ENCODE peak calls at places on chromosomes 11 and 22, in ten cellular contexts. Y, O, W, H, V, D, M, I, J and C are unnamed samples. For H3K4me1, the result is how much of the 10 kb centered on the place peaks cover.

GRCh38 chr11:61952882-61953281 is 2.7 kb downstream of the BEST1 start:
- DNase-seq in W (no peak), V (no peak), D (no peak), O (no peak), I (no peak), Y (no peak), H (no peak), J (no peak), M (no peak), C (no peak)

GRCh38 chr22:46830001-46830715 is 67.7 kb downstream of the TBC1D22A start:
- DNase-seq in I (no peak), O (no peak), M (no peak), Y (peak), H (peak), J (no peak), D (no peak), V (peak), W (peak), C (no peak)

GRCh38 chr11:2741377-2742131 is 41.8 kb upstream of the KCNQ1OT1 start:
- DNase-seq in J (no peak), I (no peak), O (no peak), H (peak), Y (peak), M (no peak), V (no peak), W (peak), D (no peak), C (no peak)

GRCh38 chr11:130892847-130893246 is 23.4 kb downstream of the SNX19 start:
- DNase-seq in D (no peak), W (no peak), V (no peak), Y (no peak), J (no peak), I (peak), M (no peak), O (peak), H (no peak), C (no peak)

GRCh38 chr11:68006606-68007166 is 2.8 kb upstream of the UNC93B1 start:
- DNase-seq in M (no peak), D (no peak), I (no peak), V (no peak), H (peak), Y (peak), W (no peak), O (no peak), J (no peak), C (no peak)

GRCh38 chr11:1126935-1127663 is 30.7 kb upstream of the MUC5AC start:
- DNase-seq in J (no peak), H (peak), O (no peak), Y (no peak), W (no peak), D (no peak), V (no peak), M (no peak), I (no peak), C (no peak)

GRCh38 chr22:27247691-27248434 is 553.7 kb downstream of the MN1 start:
- DNase-seq in I (no peak), H (no peak), W (no peak), V (no peak), J (no peak), Y (peak), O (no peak), M (no peak), D (peak), C (no peak)

GRCh38 chr11:117220568-117220967 is 11.3 kb downstream of the PCSK7 start:
- DNase-seq in M (no peak), W (peak), I (no peak), H (peak), Y (peak), D (no peak), J (no peak), O (no peak), V (no peak), C (no peak)

GRCh38 chr11:21625982-21626381 is 566.9 kb upstream of the ANO5 start:
- DNase-seq in Y (peak), O (no peak), J (no peak), I (no peak), M (peak), H (peak), W (no peak), V (peak), D (no peak), C (no peak)

GRCh38 chr11:124285610-124286344 is 28.0 kb downstream of the OR8D1 start:
- DNase-seq in M (no peak), H (no peak), J (no peak), I (no peak), O (no peak), D (no peak), W (no peak), Y (no peak), V (no peak), C (no peak)

GRCh38 chr22:24592846-24593809 is at the start of gene LRRC75B:
- DNase-seq in O (peak), M (peak), D (peak), V (peak), Y (peak), J (no peak), I (peak), W (peak), H (peak), C (no peak)

GRCh38 chr11:59865031-59865430 is 1.3 kb downstream of the TCN1 start:
- DNase-seq in M (no peak), J (no peak), W (no peak), Y (no peak), I (no peak), V (no peak), H (no peak), O (no peak), D (no peak), C (no peak)

GRCh38 chr11:75105462-75105925 is 8.8 kb upstream of the OR2AT4 start:
- DNase-seq in I (peak), M (no peak), W (no peak), V (no peak), D (no peak), Y (no peak), H (no peak), O (peak), J (no peak), C (no peak)

GRCh38 chr22:23894710-23895598 is 771 bp downstream of the MIF start:
- DNase-seq in H (peak), W (peak), M (peak), V (peak), I (peak), J (peak), Y (peak), D (peak), O (peak), C (no peak)

GRCh38 chr11:1224491-1225385 is 1.9 kb downstream of the MUC5B start:
- DNase-seq in I (no peak), Y (peak), H (peak), D (no peak), M (no peak), V (peak), W (no peak), O (no peak), J (no peak), C (no peak)

GRCh38 chr22:37967637-37968451 is 14.3 kb downstream of the POLR2F start:
- DNase-seq in Y (no peak), D (no peak), O (no peak), J (no peak), W (no peak), H (no peak), V (no peak), I (no peak), M (no peak), C (no peak)

GRCh38 chr11:23021287-23021863 is 161.1 kb upstream of the CCDC179 start:
- DNase-seq in M (no peak), D (peak), O (peak), H (no peak), J (no peak), V (peak), Y (peak), I (peak), W (no peak), C (no peak)

GRCh38 chr11:7630002-7630401 is 43.3 kb downstream of the CYB5R2 start:
- DNase-seq in M (no peak), H (peak), O (no peak), V (no peak), J (no peak), W (peak), Y (no peak), I (no peak), D (no peak), C (no peak)

GRCh38 chr22:26763633-26764295 is 106.4 kb downstream of the MIAT start:
- DNase-seq in I (no peak), M (no peak), D (no peak), O (no peak), H (no peak), W (no peak), V (no peak), Y (no peak), J (no peak), C (no peak)

GRCh38 chr11:79758325-79758724 is 317.5 kb upstream of the TENM4 start:
- DNase-seq in I (no peak), J (no peak), Y (no peak), W (no peak), M (no peak), V (no peak), O (no peak), D (no peak), H (no peak), C (no peak)

GRCh38 chr11:58494096-58494495 is 13.8 kb downstream of the OR5B21 start:
- DNase-seq in D (no peak), J (no peak), I (no peak), H (no peak), V (no peak), O (no peak), W (no peak), M (no peak), Y (no peak), C (no peak)

GRCh38 chr11:68120212-68121066 is 749 bp downstream of the CHKA start:
- DNase-seq in J (no peak), H (peak), I (no peak), M (no peak), V (peak), Y (peak), O (peak), W (peak), D (peak), C (no peak)

GRCh38 chr11:129846508-129847335 is 31.1 kb downstream of the TMEM45B start:
- DNase-seq in Y (peak), V (peak), M (no peak), O (no peak), J (no peak), I (no peak), D (no peak), H (no peak), W (no peak), C (no peak)

GRCh38 chr11:73386026-73386425 is 9.8 kb downstream of the RELT start:
- DNase-seq in I (no peak), J (no peak), M (peak), W (peak), V (peak), H (peak), Y (no peak), O (no peak), D (no peak), C (no peak)

GRCh38 chr11:73383249-73384126 is 7.3 kb downstream of the RELT start:
- DNase-seq in J (no peak), I (no peak), D (no peak), M (no peak), H (no peak), Y (no peak), O (no peak), W (no peak), V (peak), C (no peak)

GRCh38 chr11:73384127-73384441 is 7.9 kb downstream of the RELT start:
- DNase-seq in O (no peak), H (no peak), V (no peak), J (no peak), D (no peak), Y (no peak), I (no peak), W (no peak), M (no peak), C (no peak)

GRCh38 chr11:73384871-73385692 is 8.9 kb downstream of the RELT start:
- DNase-seq in D (no peak), I (no peak), O (no peak), M (peak), W (peak), V (peak), J (peak), Y (peak), H (peak), C (no peak)

DNA sequence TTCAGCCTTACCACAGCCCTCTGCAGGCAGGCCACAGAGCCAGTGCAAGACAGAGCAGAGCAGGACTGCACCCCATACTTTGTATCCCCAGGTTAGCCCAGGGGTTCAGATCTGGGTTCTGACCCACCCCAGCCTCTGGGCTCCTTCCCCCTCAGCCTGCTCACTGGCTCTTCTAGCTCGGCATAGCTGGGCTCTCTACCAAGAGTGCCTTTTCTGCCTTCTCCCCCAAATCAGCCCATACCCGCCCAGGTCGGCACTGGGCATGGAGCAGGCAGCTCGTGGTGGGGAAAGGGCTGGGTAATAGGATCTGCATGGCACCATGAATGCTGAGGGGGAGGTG is 8.3 kb downstream of the RELT start:
- DNase-seq in M (no peak), H (no peak), I (no peak), D (no peak), Y (no peak), V (no peak), J (no peak), O (no peak), W (no peak), C (no peak)
- H3K4me1 ChIP-seq in M (under half), H (under half), I (half or more), D (under half), Y (under half), V (under half), J (half or more), O (under half), W (half or more), C (half or more)

DNA sequence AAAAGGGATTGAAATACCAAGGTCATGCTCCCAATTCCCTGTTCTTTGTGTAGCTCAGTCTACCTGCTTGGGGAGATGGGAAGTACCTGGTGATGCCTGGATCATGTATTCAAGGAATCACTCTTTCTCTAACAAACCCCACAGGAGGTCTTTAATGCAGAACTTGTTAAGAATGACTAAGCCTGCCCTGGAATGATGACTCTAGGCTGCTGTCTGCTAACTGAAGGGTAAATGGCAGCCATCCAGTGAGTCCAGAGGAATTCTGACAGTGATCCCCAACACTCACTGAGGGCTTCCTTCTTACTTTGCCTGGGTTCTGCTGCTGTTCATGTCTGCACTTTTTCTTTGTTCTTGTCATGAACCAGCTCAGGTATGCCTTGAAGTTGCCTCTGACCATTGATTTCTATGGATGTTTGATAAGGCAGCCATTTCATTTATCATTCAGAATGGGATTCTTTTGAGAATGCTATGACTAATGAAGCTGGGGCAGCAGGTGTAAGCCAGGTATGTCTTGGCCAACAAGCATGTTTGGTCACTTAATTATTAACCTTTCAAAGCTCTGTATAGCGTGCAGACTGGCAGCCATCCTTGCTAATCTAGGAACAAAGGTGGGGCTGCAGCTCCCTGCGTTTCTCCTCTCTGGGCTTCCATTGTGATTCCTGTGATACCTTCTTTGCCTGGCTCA is 11.4 kb downstream of the PRSS23 start:
- DNase-seq in O (no peak), D (peak), J (no peak), Y (no peak), V (no peak), I (peak), W (no peak), M (no peak), H (no peak), C (no peak)
- H3K4me1 ChIP-seq in O (under half), D (under half), J (under half), Y (under half), V (under half), I (under half), W (under half), M (under half), H (under half), C (half or more)

DNA sequence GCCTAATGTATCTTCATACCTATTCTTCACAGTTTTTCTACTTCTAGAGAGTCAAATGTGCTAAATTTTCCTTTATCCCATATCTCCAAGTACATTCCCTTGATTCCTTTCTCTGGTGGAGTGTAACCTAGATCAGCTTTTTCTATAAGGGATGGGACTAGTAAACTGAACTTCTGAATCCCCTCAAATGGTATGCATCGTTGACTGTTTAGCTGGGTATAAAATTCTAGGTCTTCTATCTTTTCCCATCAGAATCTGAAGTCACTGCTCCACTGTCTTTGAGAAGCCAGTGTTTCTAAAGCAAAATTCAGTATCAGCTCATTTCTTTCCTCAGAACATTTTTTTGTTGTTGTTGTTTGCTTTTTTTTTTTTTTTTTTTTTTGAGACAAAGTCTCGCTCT is 1256.8 kb downstream of the BRD1 start:
- DNase-seq in Y (no peak), W (no peak), J (no peak), M (no peak), O (no peak), H (no peak), V (no peak), I (no peak), D (no peak), C (no peak)
- H3K4me1 ChIP-seq in Y (under half), W (under half), J (under half), M (under half), O (under half), H (under half), V (under half), I (under half), D (under half), C (under half)

DNA sequence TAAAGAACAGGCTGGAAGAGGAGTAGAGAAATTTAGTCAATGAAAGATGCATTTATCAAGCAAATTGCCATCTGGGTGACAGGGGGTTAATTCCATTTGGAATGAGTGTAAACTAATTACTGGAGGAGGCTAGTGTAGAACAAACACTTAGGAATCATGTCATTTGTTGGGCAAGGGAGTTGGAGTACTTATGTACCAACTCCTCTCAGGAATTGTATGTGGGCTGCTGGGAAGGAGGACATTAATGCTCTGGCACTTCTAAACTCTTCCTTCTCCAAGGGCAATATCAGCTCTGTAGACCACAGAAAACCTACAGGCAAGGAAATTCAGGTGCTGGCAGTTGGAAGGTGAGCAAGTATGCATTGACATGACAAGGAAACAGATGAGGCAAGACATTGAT is 141.0 kb downstream of the MSANTD4 start:
- DNase-seq in D (no peak), M (no peak), V (no peak), Y (no peak), J (no peak), O (no peak), H (no peak), W (no peak), I (no peak), C (no peak)
- H3K4me1 ChIP-seq in D (under half), M (under half), V (under half), Y (under half), J (under half), O (under half), H (under half), W (under half), I (under half), C (under half)

GRCh38 chr11:34426766-34427170 is 12.0 kb upstream of the CAT start:
- DNase-seq in V (no peak), I (no peak), W (no peak), M (no peak), H (no peak), D (no peak), O (no peak), Y (no peak), J (no peak), C (no peak)

GRCh38 chr11:34423300-34423699 is 15.4 kb upstream of the CAT start:
- DNase-seq in D (no peak), J (no peak), M (no peak), H (no peak), Y (no peak), I (no peak), O (no peak), V (no peak), W (no peak), C (no peak)

GRCh38 chr11:34425863-34426262 is 12.9 kb upstream of the CAT start:
- DNase-seq in I (no peak), M (no peak), V (no peak), O (no peak), D (no peak), W (no peak), H (no peak), Y (no peak), J (no peak), C (no peak)

GRCh38 chr11:34425360-34425759 is 13.4 kb upstream of the CAT start:
- DNase-seq in Y (no peak), H (no peak), O (no peak), I (no peak), V (no peak), M (no peak), J (no peak), D (no peak), W (no peak), C (no peak)

GRCh38 chr11:34427171-34427805 is 11.4 kb upstream of the CAT start:
- DNase-seq in I (no peak), M (peak), H (no peak), O (no peak), Y (no peak), W (no peak), J (no peak), D (no peak), V (no peak), C (no peak)
- H3K4me1 ChIP-seq in I (under half), M (under half), H (under half), O (under half), Y (under half), W (under half), J (under half), D (under half), V (under half), C (under half)